ENCODE peak calls at places on chromosome 15, in nine cellular contexts. N, T, K, M, R, B, O, J and D are unnamed samples.

GRCh38 chr15:68383161-68384074 is 48.5 kb downstream of the ITGA11 start:
- DNase-seq in N (peak; percentile 69), T (peak; percentile 64), K (peak; percentile 44), M (peak; percentile 63), R (no peak), B (no peak), O (peak; percentile 36), J (peak; percentile 27), D (peak; percentile 83)

GRCh38 chr15:44545934-44546802 is 9.2 kb downstream of the EIF3J start:
- DNase-seq in N (peak; percentile 43), T (peak; percentile 82), K (no peak), M (peak; percentile 35), R (no peak), B (peak; percentile 26), O (no peak), J (peak; percentile 36), D (peak; percentile 87)

GRCh38 chr15:31153531-31153930 is 52.0 kb upstream of the TRPM1 start:
- DNase-seq in N (no peak), T (no peak), K (no peak), M (no peak), R (no peak), B (no peak), O (no peak), J (no peak), D (no peak)

GRCh38 chr15:26864664-26865191 is 2.1 kb upstream of the GABRA5 start:
- DNase-seq in N (peak; percentile 60), T (peak; percentile 73), K (peak; percentile 72), M (peak; percentile 32), R (no peak), B (peak; percentile 22), O (peak; percentile 10), J (peak; percentile 40), D (peak; percentile 96)

GRCh38 chr15:70152070-70152480 is 54.4 kb upstream of the TLE3 start:
- DNase-seq in N (no peak), T (peak; percentile 22), K (no peak), M (no peak), R (no peak), B (peak; percentile 53), O (no peak), J (peak; percentile 64), D (peak; percentile 66)

GRCh38 chr15:79060175-79060574 is 30.4 kb downstream of the RASGRF1 start:
- DNase-seq in N (no peak), T (no peak), K (no peak), M (no peak), R (no peak), B (no peak), O (no peak), J (no peak), D (no peak)

GRCh38 chr15:67782592-67782991 is 42.7 kb upstream of the SKOR1 start:
- DNase-seq in N (no peak), T (no peak), K (no peak), M (peak; percentile 58), R (no peak), B (no peak), O (no peak), J (no peak), D (no peak)

GRCh38 chr15:67880651-67881182 is 40.9 kb upstream of the RNU6-1 start:
- DNase-seq in N (peak; percentile 52), T (peak; percentile 26), K (no peak), M (peak; percentile 13), R (no peak), B (peak; percentile 39), O (no peak), J (peak; percentile 47), D (no peak)

GRCh38 chr15:32687556-32687955 is 30.2 kb upstream of the GREM1 start:
- DNase-seq in N (peak; percentile 68), T (peak; percentile 84), K (no peak), M (no peak), R (no peak), B (peak; percentile 79), O (no peak), J (peak; percentile 83), D (no peak)

GRCh38 chr15:20346082-20346805 is 195.4 kb downstream of the GOLGA6L6 start:
- DNase-seq in N (no peak), T (no peak), K (peak; percentile 23), M (no peak), R (peak; percentile 22), B (no peak), O (no peak), J (no peak), D (peak; percentile 81)

GRCh38 chr15:83766326-83766725 is 112.4 kb downstream of the ADAMTSL3 start:
- DNase-seq in N (no peak), T (no peak), K (no peak), M (no peak), R (no peak), B (peak; percentile 68), O (no peak), J (peak; percentile 71), D (no peak)

GRCh38 chr15:29835301-29835700 is 13.0 kb upstream of the TJP1 start:
- DNase-seq in N (peak; percentile 66), T (peak; percentile 60), K (no peak), M (no peak), R (no peak), B (no peak), O (no peak), J (peak; percentile 36), D (no peak)

GRCh38 chr15:43361313-43361903 is 9.4 kb downstream of the ZSCAN29 start:
- DNase-seq in N (no peak), T (peak; percentile 19), K (no peak), M (no peak), R (no peak), B (no peak), O (no peak), J (peak; percentile 5), D (no peak)

DNA sequence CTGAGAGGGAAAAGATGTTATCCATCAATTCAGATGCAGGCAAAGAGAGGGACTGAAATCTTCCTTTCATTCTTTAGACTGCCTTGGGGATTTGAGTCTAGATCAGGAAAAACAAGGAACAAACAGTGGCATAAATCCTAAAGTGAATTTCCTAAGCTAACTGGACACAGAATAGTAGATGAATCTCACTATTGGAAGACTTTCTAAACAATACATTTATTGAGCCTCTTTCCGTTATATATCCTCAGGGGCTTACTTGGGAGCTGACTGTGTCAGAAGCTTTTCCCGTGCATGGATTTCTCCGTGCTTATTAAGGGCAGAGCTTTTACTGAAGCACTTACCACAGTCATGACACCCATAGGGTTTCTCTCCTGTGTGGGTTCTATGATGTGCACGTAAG is 10.0 kb downstream of the ZSCAN29 start:
- DNase-seq in N (no peak), T (no peak), K (no peak), M (no peak), R (no peak), B (no peak), O (no peak), J (no peak), D (no peak)
- H3K9me3 ChIP-seq in N (peaks cover 21% of the 10 kb centered on the region), T (peaks cover 5% of the 10 kb centered on the region), K (peaks cover 28% of the 10 kb centered on the region), M (no peaks in the 10 kb centered on the region), R (peaks cover 29% of the 10 kb centered on the region), B (peaks cover 43% of the 10 kb centered on the region), O (peaks cover 19% of the 10 kb centered on the region), J (peaks cover 5% of the 10 kb centered on the region), D (peaks cover 40% of the 10 kb centered on the region)

GRCh38 chr15:99439524-99439835 is 126.3 kb upstream of the MEF2A start:
- DNase-seq in N (no peak), T (no peak), K (no peak), M (no peak), R (no peak), B (no peak), O (no peak), J (no peak), D (peak; percentile 67)

GRCh38 chr15:99438222-99438592 is 127.6 kb upstream of the MEF2A start:
- DNase-seq in N (no peak), T (no peak), K (no peak), M (no peak), R (no peak), B (no peak), O (no peak), J (no peak), D (no peak)

GRCh38 chr15:99437315-99438221 is 128.2 kb upstream of the MEF2A start:
- DNase-seq in N (no peak), T (peak; percentile 41), K (no peak), M (no peak), R (no peak), B (no peak), O (no peak), J (no peak), D (peak; percentile 88)

GRCh38 chr15:99440029-99440428 is 125.8 kb upstream of the MEF2A start:
- DNase-seq in N (no peak), T (no peak), K (no peak), M (no peak), R (no peak), B (no peak), O (no peak), J (no peak), D (no peak)

DNA sequence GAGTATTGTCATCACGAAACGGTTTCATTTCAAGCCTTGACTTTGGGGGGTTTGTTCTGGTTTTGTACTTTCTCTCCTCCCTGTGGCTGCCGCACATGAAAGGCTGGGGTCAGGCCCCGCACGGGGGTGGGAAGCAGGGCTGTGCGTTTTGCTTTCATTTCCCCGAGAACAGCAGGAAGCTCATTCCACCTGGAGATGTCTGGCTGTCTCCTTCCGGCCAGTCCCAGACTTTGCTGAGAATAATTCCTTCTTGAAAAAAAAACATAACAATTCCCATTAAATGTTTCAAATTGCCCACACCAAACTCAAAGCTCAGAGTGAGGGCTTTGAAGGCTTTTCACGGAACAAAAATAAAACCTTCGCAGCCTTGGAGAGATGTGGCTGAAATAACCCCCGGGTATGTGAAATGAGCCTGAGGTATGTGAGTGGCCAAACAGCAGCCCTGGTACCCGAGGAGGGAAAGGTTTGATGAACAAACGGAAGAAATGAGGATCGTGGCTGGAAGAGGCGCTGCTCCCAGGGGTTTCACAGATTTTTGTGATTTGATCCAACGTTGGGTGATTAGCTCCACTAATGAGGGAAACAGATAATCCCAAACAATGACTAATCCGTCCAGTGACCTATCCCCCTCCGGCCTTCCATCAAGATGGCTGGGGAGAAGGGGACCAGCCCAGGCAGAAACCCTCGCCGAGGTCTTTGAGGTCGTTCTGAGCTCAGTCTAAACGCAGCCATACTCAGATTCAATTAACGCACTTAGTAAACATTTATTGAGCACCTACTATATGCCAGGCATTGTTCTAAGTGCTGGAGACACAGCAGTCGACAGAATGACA is 126.9 kb upstream of the MEF2A start:
- DNase-seq in N (no peak), T (peak; percentile 10), K (no peak), M (no peak), R (no peak), B (no peak), O (peak; percentile 69), J (peak; percentile 35), D (peak; percentile 86)
- H3K4me1 ChIP-seq in N (peaks cover 33% of the 10 kb centered on the region), T (peaks cover 25% of the 10 kb centered on the region), K (peaks cover 27% of the 10 kb centered on the region), M (no peaks in the 10 kb centered on the region), R (peaks cover 44% of the 10 kb centered on the region), B (peaks cover 32% of the 10 kb centered on the region), O (peaks cover 38% of the 10 kb centered on the region), J (peaks cover 15% of the 10 kb centered on the region), D (peaks cover 22% of the 10 kb centered on the region)

GRCh38 chr15:41894791-41895463 is 1.1 kb upstream of the SPTBN5 start:
- DNase-seq in N (peak; percentile 82), T (peak; percentile 94), K (peak; percentile 78), M (no peak), R (no peak), B (peak; percentile 71), O (peak; percentile 49), J (peak; percentile 83), D (peak; percentile 100)
- H2AFZ ChIP-seq in N (peak overlapping the region; percentile 34), T (peak overlapping the region; percentile 70), K (no peak overlapping the region), M (no peak overlapping the region), R (no peak overlapping the region), B (peak overlapping the region; percentile 7), O (no peak overlapping the region), J (no peak overlapping the region), D (peak overlapping the region; percentile 62)

DNA sequence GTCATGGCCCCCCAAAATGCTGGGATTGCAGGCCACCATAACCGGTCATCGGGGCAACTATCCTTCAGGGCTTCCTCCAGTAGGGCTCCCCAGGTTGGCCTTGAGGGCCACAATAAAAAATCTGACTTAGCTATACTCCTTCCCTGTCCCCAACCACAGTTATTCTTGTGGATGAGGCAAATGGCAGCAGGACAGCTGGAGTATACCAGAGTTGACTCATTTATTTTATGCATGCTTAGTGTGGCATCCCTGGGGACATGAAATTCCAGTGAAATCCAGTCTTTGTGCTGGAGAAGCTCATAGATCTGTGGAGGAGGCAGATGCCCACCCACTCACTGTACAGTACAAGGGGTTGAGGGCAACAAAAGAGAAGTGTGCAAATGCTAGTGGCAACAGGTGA is 109.5 kb downstream of the RORA start:
- DNase-seq in N (no peak), T (peak; percentile 3), K (no peak), M (no peak), R (no peak), B (no peak), O (no peak), J (no peak), D (no peak)
- H3K9me3 ChIP-seq in N (no peaks in the 10 kb centered on the region), T (no peaks in the 10 kb centered on the region), K (no peaks in the 10 kb centered on the region), M (no peaks in the 10 kb centered on the region), R (no peaks in the 10 kb centered on the region), B (no peaks in the 10 kb centered on the region), O (no peaks in the 10 kb centered on the region), J (no peaks in the 10 kb centered on the region), D (no peaks in the 10 kb centered on the region)